ENCODE peak calls at places on chromosomes 5 and 9, in five cellular contexts. V, Y, Q, W and F are unnamed samples.

GRCh38 chr9:16867571-16868311 is 2.7 kb downstream of the BNC2 start:
- DNase-seq in V (peak; percentile 46), Y (no peak), W (no peak), Q (no peak), F (peak; percentile 54)

GRCh38 chr5:73831066-73831465 is 205.1 kb downstream of the ARHGEF28 start:
- DNase-seq in Y (no peak), V (peak; percentile 62), Q (no peak), W (no peak), F (no peak)

GRCh38 chr9:76475691-76476090 is 16.7 kb downstream of the GCNT1 start:
- DNase-seq in Q (no peak), W (no peak), V (no peak), Y (no peak), F (no peak)

GRCh38 chr5:36417668-36418067 is 116.0 kb upstream of the RANBP3L start:
- DNase-seq in Q (no peak), Y (no peak), W (peak; percentile 93), V (no peak), F (no peak)

GRCh38 chr5:154519375-154519774 is 41.3 kb upstream of the HAND1 start:
- DNase-seq in Q (no peak), W (peak; percentile 48), Y (no peak), V (peak; percentile 44), F (peak; percentile 37)

GRCh38 chr5:120297621-120298020 is 166.5 kb upstream of the PRR16 start:
- DNase-seq in W (no peak), Q (no peak), Y (no peak), V (no peak), F (no peak)

GRCh38 chr5:132026516-132027008 is 15.1 kb upstream of the ACSL6 start:
- DNase-seq in Q (peak; percentile 74), Y (no peak), W (no peak), V (no peak), F (no peak)

GRCh38 chr5:130773813-130774212 is 391.2 kb downstream of the HINT1 start:
- DNase-seq in Q (no peak), W (peak; percentile 49), V (peak; percentile 94), Y (no peak), F (no peak)

GRCh38 chr5:73030531-73030930 is 74.7 kb downstream of the FCHO2 start:
- DNase-seq in Q (no peak), Y (no peak), W (no peak), V (peak; percentile 48), F (no peak)

GRCh38 chr5:123204224-123204623 is 115.2 kb downstream of the PRDM6 start:
- DNase-seq in W (no peak), V (no peak), Q (no peak), Y (no peak), F (no peak)

GRCh38 chr9:111597852-111598729 is 1.4 kb downstream of the PTGR1 start:
- DNase-seq in V (peak; percentile 73), W (peak; percentile 93), Y (peak; percentile 49), Q (peak; percentile 70), F (peak; percentile 46)

GRCh38 chr5:136729901-136730355 is 364.6 kb upstream of the TRPC7 start:
- DNase-seq in V (peak; percentile 76), W (no peak), Q (no peak), Y (no peak), F (peak; percentile 97)

GRCh38 chr5:158847772-158848171 is 251.9 kb downstream of the EBF1 start:
- DNase-seq in V (no peak), Q (no peak), Y (no peak), W (no peak), F (no peak)

GRCh38 chr5:134371834-134372340 is 518 bp downstream of the UBE2B start:
- DNase-seq in V (peak; percentile 26), W (peak; percentile 87), Q (peak; percentile 32), Y (peak; percentile 64), F (peak; percentile 5)
- TF ChIP-seq CTCF in V (no peak), W (no peak), Q (no peak), Y (no peak), F (no peak)

DNA sequence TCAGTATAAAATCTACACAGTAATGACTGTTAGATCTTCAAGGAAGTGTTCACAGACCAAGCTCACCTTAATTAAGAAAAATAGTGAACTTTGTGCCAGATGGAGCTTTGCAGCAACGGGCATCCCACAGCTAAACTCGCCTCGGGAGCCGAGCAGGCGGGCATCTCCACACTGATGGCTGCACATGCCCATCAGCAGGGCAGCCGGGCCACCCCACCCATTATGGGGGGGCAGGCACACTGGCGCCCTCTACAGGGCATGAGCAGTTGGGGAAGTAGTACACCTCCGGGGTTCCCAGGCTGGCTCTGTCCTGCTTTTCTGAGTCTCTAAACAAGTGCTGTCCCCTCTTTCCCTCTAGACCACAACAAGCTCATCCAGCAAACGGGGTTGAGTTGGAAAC is 21.6 kb downstream of the ANKS6 start:
- DNase-seq in W (peak; percentile 70), Y (no peak), V (no peak), Q (no peak), F (no peak)
- TF ChIP-seq CTCF in W (peak; percentile 83), Y (peak; percentile 57), V (peak; percentile 82), Q (peak; percentile 53), F (peak; percentile 86)

DNA sequence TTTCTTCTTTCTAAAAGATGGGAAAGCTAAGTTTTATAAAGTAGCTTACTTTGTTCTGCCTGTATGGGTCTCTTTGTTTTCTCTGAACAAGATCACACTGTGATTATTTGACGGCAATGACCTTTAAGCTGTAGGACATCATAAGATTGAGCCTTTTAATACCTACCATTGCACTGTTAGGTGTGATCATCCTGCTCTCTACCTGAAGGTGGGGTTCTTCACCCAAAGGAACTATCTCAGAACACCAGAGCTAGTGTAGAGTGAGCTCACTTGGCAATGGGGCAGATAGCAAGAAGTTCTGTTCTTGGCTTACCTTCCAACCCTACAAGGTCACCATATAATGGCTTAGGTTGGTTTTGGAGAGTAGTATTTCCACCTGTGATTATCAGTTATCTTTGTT is 200.2 kb downstream of the SPATA31D1 start:
- DNase-seq in Y (no peak), V (peak; percentile 28), Q (no peak), W (no peak), F (no peak)
- TF ChIP-seq CTCF in Y (no peak), V (peak; percentile 19), Q (no peak), W (peak; percentile 67), F (no peak)

GRCh38 chr5:20231040-20231439 is 243.0 kb upstream of the CDH18 start:
- DNase-seq in V (no peak), W (no peak), Y (no peak), Q (no peak), F (no peak)
- TF ChIP-seq CTCF in V (no peak), W (peak; percentile 44), Y (peak; percentile 49), Q (no peak), F (peak; percentile 67)

DNA sequence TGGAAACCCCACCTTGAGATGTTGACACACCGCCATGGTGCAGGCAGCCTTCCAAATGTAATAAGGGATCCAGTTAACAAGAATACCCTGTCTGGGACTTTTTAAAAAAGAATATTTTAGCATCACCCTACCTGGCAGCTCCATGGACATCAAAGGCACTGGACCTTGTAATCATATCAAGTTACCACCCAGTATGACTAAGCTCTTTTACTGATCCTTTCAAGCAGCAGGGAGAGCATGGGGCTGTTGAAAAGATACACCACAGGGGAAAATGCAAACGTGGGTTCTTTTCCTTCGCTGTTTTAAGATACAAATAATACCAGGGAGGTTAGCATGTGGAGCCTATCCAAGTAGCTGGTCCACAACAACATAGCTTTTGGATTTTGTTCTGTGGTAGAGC is 211.2 kb downstream of the SAXO1 start:
- DNase-seq in V (peak; percentile 42), W (no peak), Q (no peak), Y (no peak), F (no peak)
- TF ChIP-seq CTCF in V (no peak), W (no peak), Q (no peak), Y (no peak), F (no peak)